ENCODE peak calls at places on chromosome 5, in eight cellular contexts. One of them, this sample, is unnamed. For H3K4me1, the result is how much of the 10 kb centered on the place peaks cover.

GRCh38 chr5:123610209-123610608 is 98.2 kb downstream of the CSNK1G3 start:
- ATAC-seq in Panc1: no peak
- ATAC-seq in HepG2: no peak
- ATAC-seq in GM23338: no peak
- ATAC-seq in K562: no peak
- ATAC-seq in GM12878: no peak
- ATAC-seq in upper lobe of left lung: no peak
- ATAC-seq in HCT116: no peak
- ATAC-seq in this sample: no peak

GRCh38 chr5:169289520-169289919 is 11.4 kb downstream of the SLIT3 start:
- ATAC-seq in Panc1: no peak
- ATAC-seq in HepG2: no peak
- ATAC-seq in GM23338: peak
- ATAC-seq in K562: no peak
- ATAC-seq in GM12878: no peak
- ATAC-seq in upper lobe of left lung: no peak
- ATAC-seq in HCT116: no peak
- ATAC-seq in this sample: no peak

GRCh38 chr5:35904443-35905132 is 33.8 kb downstream of the CAPSL start:
- ATAC-seq in Panc1: no peak
- ATAC-seq in HepG2: no peak
- ATAC-seq in GM23338: no peak
- ATAC-seq in K562: no peak
- ATAC-seq in GM12878: peak
- ATAC-seq in upper lobe of left lung: no peak
- ATAC-seq in HCT116: no peak
- ATAC-seq in this sample: no peak

GRCh38 chr5:156402387-156402921 is 75.5 kb downstream of the SGCD start:
- ATAC-seq in Panc1: no peak
- ATAC-seq in HepG2: no peak
- ATAC-seq in GM23338: peak
- ATAC-seq in K562: no peak
- ATAC-seq in GM12878: peak
- ATAC-seq in upper lobe of left lung: peak
- ATAC-seq in HCT116: no peak
- ATAC-seq in this sample: no peak

GRCh38 chr5:170552486-170553122 is 48.8 kb downstream of the KCNIP1 start:
- ATAC-seq in Panc1: peak
- ATAC-seq in HepG2: no peak
- ATAC-seq in GM23338: peak
- ATAC-seq in K562: peak
- ATAC-seq in GM12878: no peak
- ATAC-seq in upper lobe of left lung: peak
- ATAC-seq in HCT116: no peak
- ATAC-seq in this sample: peak

GRCh38 chr5:153618857-153619256 is 128.4 kb downstream of the GRIA1 start:
- ATAC-seq in Panc1: no peak
- ATAC-seq in HepG2: no peak
- ATAC-seq in GM23338: no peak
- ATAC-seq in K562: no peak
- ATAC-seq in GM12878: no peak
- ATAC-seq in upper lobe of left lung: no peak
- ATAC-seq in HCT116: no peak
- ATAC-seq in this sample: no peak

GRCh38 chr5:57524661-57525060 is 42.0 kb upstream of the ACTBL2 start:
- ATAC-seq in Panc1: no peak
- ATAC-seq in HepG2: no peak
- ATAC-seq in GM23338: no peak
- ATAC-seq in K562: no peak
- ATAC-seq in GM12878: peak
- ATAC-seq in upper lobe of left lung: no peak
- ATAC-seq in HCT116: no peak
- ATAC-seq in this sample: no peak

GRCh38 chr5:125874057-125874456 is 549.2 kb upstream of the GRAMD2B start:
- ATAC-seq in Panc1: no peak
- ATAC-seq in HepG2: no peak
- ATAC-seq in GM23338: no peak
- ATAC-seq in K562: no peak
- ATAC-seq in GM12878: no peak
- ATAC-seq in upper lobe of left lung: no peak
- ATAC-seq in HCT116: no peak
- ATAC-seq in this sample: no peak

GRCh38 chr5:97525780-97526179 is 342.7 kb upstream of the RIOK2 start:
- ATAC-seq in Panc1: no peak
- ATAC-seq in HepG2: no peak
- ATAC-seq in GM23338: no peak
- ATAC-seq in K562: no peak
- ATAC-seq in GM12878: no peak
- ATAC-seq in upper lobe of left lung: no peak
- ATAC-seq in HCT116: no peak
- ATAC-seq in this sample: no peak

GRCh38 chr5:40653221-40654022 is 26.3 kb upstream of the PTGER4 start:
- ATAC-seq in Panc1: no peak
- ATAC-seq in HepG2: no peak
- ATAC-seq in GM23338: no peak
- ATAC-seq in K562: no peak
- ATAC-seq in GM12878: no peak
- ATAC-seq in upper lobe of left lung: no peak
- ATAC-seq in HCT116: no peak
- ATAC-seq in this sample: no peak

GRCh38 chr5:72428664-72429063 is 78.5 kb downstream of the ZNF366 start:
- ATAC-seq in Panc1: no peak
- ATAC-seq in HepG2: no peak
- ATAC-seq in GM23338: no peak
- ATAC-seq in K562: no peak
- ATAC-seq in GM12878: no peak
- ATAC-seq in upper lobe of left lung: no peak
- ATAC-seq in HCT116: no peak
- ATAC-seq in this sample: no peak

GRCh38 chr5:18404039-18404438 is 769.8 kb downstream of the TAF11L14 start:
- ATAC-seq in Panc1: no peak
- ATAC-seq in HepG2: no peak
- ATAC-seq in GM23338: no peak
- ATAC-seq in K562: no peak
- ATAC-seq in GM12878: no peak
- ATAC-seq in upper lobe of left lung: peak
- ATAC-seq in HCT116: no peak
- ATAC-seq in this sample: no peak

GRCh38 chr5:113293613-113294340 is 141.0 kb downstream of the TSSK1B start:
- ATAC-seq in Panc1: peak
- ATAC-seq in HepG2: peak
- ATAC-seq in GM23338: peak
- ATAC-seq in K562: no peak
- ATAC-seq in GM12878: peak
- ATAC-seq in upper lobe of left lung: peak
- ATAC-seq in HCT116: no peak
- ATAC-seq in this sample: no peak

GRCh38 chr5:107487056-107487461 is 183.7 kb downstream of the EFNA5 start:
- ATAC-seq in Panc1: no peak
- ATAC-seq in HepG2: no peak
- ATAC-seq in GM23338: no peak
- ATAC-seq in K562: no peak
- ATAC-seq in GM12878: no peak
- ATAC-seq in upper lobe of left lung: peak
- ATAC-seq in HCT116: no peak
- ATAC-seq in this sample: peak

GRCh38 chr5:40307920-40308319 is 371.8 kb upstream of the PTGER4 start:
- ATAC-seq in Panc1: no peak
- ATAC-seq in HepG2: no peak
- ATAC-seq in GM23338: no peak
- ATAC-seq in K562: no peak
- ATAC-seq in GM12878: no peak
- ATAC-seq in upper lobe of left lung: no peak
- ATAC-seq in HCT116: no peak
- ATAC-seq in this sample: no peak

GRCh38 chr5:173474881-173475287 is 141.6 kb downstream of the BOD1 start:
- ATAC-seq in Panc1: no peak
- ATAC-seq in HepG2: no peak
- ATAC-seq in GM23338: no peak
- ATAC-seq in K562: no peak
- ATAC-seq in GM12878: no peak
- ATAC-seq in upper lobe of left lung: no peak
- ATAC-seq in HCT116: no peak
- ATAC-seq in this sample: no peak

GRCh38 chr5:173480896-173481295 is 135.6 kb downstream of the BOD1 start:
- ATAC-seq in Panc1: no peak
- ATAC-seq in HepG2: no peak
- ATAC-seq in GM23338: no peak
- ATAC-seq in K562: no peak
- ATAC-seq in GM12878: no peak
- ATAC-seq in upper lobe of left lung: no peak
- ATAC-seq in HCT116: no peak
- ATAC-seq in this sample: no peak

GRCh38 chr5:173479711-173480110 is 136.7 kb downstream of the BOD1 start:
- ATAC-seq in Panc1: no peak
- ATAC-seq in HepG2: no peak
- ATAC-seq in GM23338: no peak
- ATAC-seq in K562: no peak
- ATAC-seq in GM12878: no peak
- ATAC-seq in upper lobe of left lung: no peak
- ATAC-seq in HCT116: no peak
- ATAC-seq in this sample: no peak

GRCh38 chr5:173475780-173476179 is 140.7 kb downstream of the BOD1 start:
- ATAC-seq in Panc1: no peak
- ATAC-seq in HepG2: no peak
- ATAC-seq in GM23338: no peak
- ATAC-seq in K562: no peak
- ATAC-seq in GM12878: no peak
- ATAC-seq in upper lobe of left lung: no peak
- ATAC-seq in HCT116: no peak
- ATAC-seq in this sample: no peak

DNA sequence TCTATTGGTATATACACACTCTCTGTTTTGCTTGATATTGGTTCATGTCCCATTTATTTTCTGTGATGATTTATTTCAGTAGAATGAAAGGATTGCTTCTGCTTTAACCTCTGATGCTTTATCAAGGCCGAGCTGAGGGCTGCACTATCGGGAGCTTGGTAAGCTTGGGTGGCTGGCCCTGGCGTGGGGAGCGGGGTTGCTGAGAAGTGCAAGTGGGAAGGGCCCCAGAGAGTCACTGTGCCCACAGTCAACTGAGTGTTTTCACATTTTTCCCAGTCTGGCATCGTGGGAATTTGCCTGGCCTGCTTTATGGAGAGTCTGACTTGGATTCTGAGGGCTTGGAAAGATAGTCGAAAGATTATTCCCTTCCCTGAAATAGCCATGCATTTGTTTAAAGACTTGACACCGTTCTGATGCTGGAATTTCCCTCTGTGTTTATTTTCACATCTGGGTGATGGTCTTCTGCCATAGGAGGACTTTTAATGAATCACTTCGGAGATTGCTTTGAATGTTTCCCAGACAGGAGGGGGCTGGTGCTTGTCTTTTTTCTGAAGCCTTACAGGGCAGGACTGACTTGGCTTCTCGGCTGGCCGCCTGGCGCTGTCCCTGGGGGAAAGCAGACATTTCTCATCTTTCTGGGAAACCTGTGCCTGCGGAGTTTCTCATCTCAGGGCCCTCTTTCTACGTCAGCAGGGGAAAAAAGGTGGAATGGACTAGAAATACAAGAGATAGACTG is 139.0 kb downstream of the BOD1 start:
- ATAC-seq in Panc1: no peak
- ATAC-seq in HepG2: no peak
- ATAC-seq in GM23338: no peak
- ATAC-seq in K562: no peak
- ATAC-seq in GM12878: no peak
- ATAC-seq in upper lobe of left lung: peak
- ATAC-seq in HCT116: no peak
- ATAC-seq in this sample: peak
- TF ChIP-seq POLR2AphosphoS5 in Panc1: no peak
- TF ChIP-seq POLR2AphosphoS5 in HepG2: no peak
- TF ChIP-seq POLR2AphosphoS5 in GM23338: no peak
- TF ChIP-seq POLR2AphosphoS5 in K562: no peak
- TF ChIP-seq POLR2AphosphoS5 in GM12878: no peak
- TF ChIP-seq POLR2AphosphoS5 in upper lobe of left lung: no peak
- TF ChIP-seq POLR2AphosphoS5 in HCT116: no peak
- TF ChIP-seq POLR2AphosphoS5 in this sample: peak

DNA sequence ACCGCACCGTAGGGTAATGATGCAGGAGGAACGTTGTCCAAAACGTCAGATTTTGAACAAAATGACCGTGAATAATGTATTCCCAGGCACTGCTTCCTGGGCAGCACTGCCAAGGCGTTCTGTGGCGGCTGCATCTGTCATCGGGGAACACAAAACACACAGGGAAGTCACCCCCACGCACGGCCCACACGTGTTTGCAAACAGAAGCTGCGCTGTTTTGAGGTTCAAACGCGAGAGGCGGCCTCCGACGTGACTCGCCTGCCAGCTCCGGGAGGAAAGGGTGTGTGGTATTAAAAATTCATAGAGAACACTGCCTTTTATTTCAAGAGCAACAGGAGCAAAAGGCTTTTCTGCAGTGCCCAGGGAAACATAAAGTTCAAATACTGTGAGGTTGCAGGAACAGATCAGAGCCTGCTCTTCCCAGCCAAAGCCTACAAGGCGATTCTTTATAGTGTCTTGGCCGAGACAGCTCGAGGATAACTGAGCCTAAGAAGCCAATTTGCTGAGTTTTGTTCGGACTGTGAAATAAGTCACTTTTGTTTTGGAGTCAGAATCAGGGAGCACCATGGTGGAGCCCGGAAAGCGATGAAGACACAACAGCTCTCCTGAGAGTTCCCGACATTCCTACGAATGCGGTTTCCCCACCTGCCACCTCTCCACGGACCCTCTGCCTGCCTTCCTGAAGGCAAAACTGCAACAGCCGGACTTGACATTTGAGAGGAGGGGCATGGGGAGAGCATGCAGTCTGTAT is 115.3 kb upstream of the IRX2 start:
- ATAC-seq in Panc1: no peak
- ATAC-seq in HepG2: no peak
- ATAC-seq in GM23338: no peak
- ATAC-seq in K562: no peak
- ATAC-seq in GM12878: no peak
- ATAC-seq in upper lobe of left lung: no peak
- ATAC-seq in HCT116: no peak
- ATAC-seq in this sample: no peak
- H3K4me1 ChIP-seq in Panc1: under half
- H3K4me1 ChIP-seq in HepG2: under half
- H3K4me1 ChIP-seq in GM23338: under half
- H3K4me1 ChIP-seq in K562: under half
- H3K4me1 ChIP-seq in GM12878: under half
- H3K4me1 ChIP-seq in upper lobe of left lung: under half
- H3K4me1 ChIP-seq in HCT116: under half
- H3K4me1 ChIP-seq in this sample: under half

GRCh38 chr5:6742081-6742758 is 29.0 kb downstream of the TENT4A start:
- ATAC-seq in Panc1: no peak
- ATAC-seq in HepG2: no peak
- ATAC-seq in GM23338: no peak
- ATAC-seq in K562: no peak
- ATAC-seq in GM12878: no peak
- ATAC-seq in upper lobe of left lung: no peak
- ATAC-seq in HCT116: no peak
- ATAC-seq in this sample: no peak
- H3K27ac ChIP-seq in Panc1: no peak
- H3K27ac ChIP-seq in HepG2: no peak
- H3K27ac ChIP-seq in GM23338: no peak
- H3K27ac ChIP-seq in K562: no peak
- H3K27ac ChIP-seq in GM12878: no peak
- H3K27ac ChIP-seq in upper lobe of left lung: no peak
- H3K27ac ChIP-seq in HCT116: no peak
- H3K27ac ChIP-seq in this sample: no peak

GRCh38 chr5:138844812-138845513 is 30.2 kb downstream of the LRRTM2 start:
- ATAC-seq in Panc1: peak
- ATAC-seq in HepG2: no peak
- ATAC-seq in GM23338: no peak
- ATAC-seq in K562: no peak
- ATAC-seq in GM12878: no peak
- ATAC-seq in upper lobe of left lung: peak
- ATAC-seq in HCT116: no peak
- ATAC-seq in this sample: peak
- TF ChIP-seq POLR2AphosphoS5 in Panc1: no peak
- TF ChIP-seq POLR2AphosphoS5 in HepG2: no peak
- TF ChIP-seq POLR2AphosphoS5 in GM23338: no peak
- TF ChIP-seq POLR2AphosphoS5 in K562: no peak
- TF ChIP-seq POLR2AphosphoS5 in GM12878: no peak
- TF ChIP-seq POLR2AphosphoS5 in upper lobe of left lung: no peak
- TF ChIP-seq POLR2AphosphoS5 in HCT116: no peak
- TF ChIP-seq POLR2AphosphoS5 in this sample: peak